ENCODE peak calls at places on chromosomes 2 and 18, in nine cellular contexts. X is tibial artery, A is endodermal cell, I is heart right ventricle, Z is lower lobe of right lung, K is ovary, T is HCT116, C is kidney, S is IMR-90. B is an unnamed sample. For H3K4me1, the result is how much of the 10 kb centered on the place peaks cover.

GRCh38 chr2:199471443-199472057 is 13.8 kb upstream of the SATB2 start:
- DNase-seq in C (peak), T (no peak), X (no peak), I (no peak), Z (peak), A (peak), S (peak), K (no peak), B (peak)

GRCh38 chr2:120448961-120449421 is 103.1 kb downstream of the INHBB start:
- DNase-seq in X (peak), C (no peak), A (no peak), I (no peak), Z (no peak), K (no peak), S (no peak), T (no peak), B (no peak)

GRCh38 chr2:30441023-30441422 is 6.0 kb upstream of the LCLAT1 start:
- DNase-seq in S (no peak), C (no peak), X (no peak), A (no peak), Z (no peak), I (no peak), T (no peak), K (no peak), B (no peak)

GRCh38 chr2:169225233-169225750 is 137.0 kb downstream of the LRP2 start:
- DNase-seq in S (no peak), T (no peak), K (no peak), A (no peak), X (no peak), I (no peak), C (no peak), Z (no peak), B (no peak)

GRCh38 chr2:209772316-209772715 is 684 bp downstream of the UNC80 start:
- DNase-seq in A (no peak), I (no peak), Z (no peak), K (no peak), T (no peak), S (no peak), X (no peak), C (no peak), B (no peak)

GRCh38 chr18:31399336-31400032 is 22.9 kb downstream of the DSG4 start:
- DNase-seq in K (no peak), A (no peak), C (no peak), S (no peak), Z (no peak), T (peak), X (no peak), I (no peak), B (peak)

GRCh38 chr2:214808481-214808931 is 977 bp downstream of the BARD1 start:
- DNase-seq in X (no peak), C (no peak), T (no peak), K (no peak), A (no peak), I (no peak), S (no peak), Z (no peak), B (peak)

GRCh38 chr2:12948231-12948962 is 231.7 kb downstream of the TRIB2 start:
- DNase-seq in S (peak), Z (no peak), K (no peak), X (no peak), A (peak), I (no peak), T (no peak), C (no peak), B (peak)

GRCh38 chr2:143524001-143524608 is 394.9 kb downstream of the ARHGAP15 start:
- DNase-seq in C (no peak), K (no peak), A (no peak), T (no peak), S (peak), I (no peak), Z (no peak), X (no peak), B (no peak)

GRCh38 chr2:206610451-206610850 is 31.8 kb upstream of the FAM237A start:
- DNase-seq in K (no peak), T (no peak), Z (no peak), X (no peak), A (no peak), C (no peak), I (no peak), S (no peak), B (no peak)

GRCh38 chr18:12598181-12598921 is 59.6 kb downstream of the SPIRE1 start:
- DNase-seq in Z (no peak), A (no peak), X (no peak), I (no peak), T (no peak), S (peak), K (no peak), C (no peak), B (peak)

GRCh38 chr2:165462433-165462832 is 7.1 kb upstream of the CSRNP3 start:
- DNase-seq in I (no peak), A (no peak), X (no peak), Z (no peak), S (no peak), C (no peak), T (no peak), K (no peak), B (no peak)

GRCh38 chr2:31365348-31365747 is 49.2 kb downstream of the XDH start:
- DNase-seq in C (no peak), A (peak), X (no peak), K (no peak), S (no peak), Z (no peak), T (no peak), I (no peak), B (no peak)

GRCh38 chr18:43060020-43060419 is 55.5 kb downstream of the RIT2 start:
- DNase-seq in S (no peak), A (no peak), T (no peak), K (no peak), X (no peak), Z (no peak), I (no peak), C (no peak), B (no peak)

DNA sequence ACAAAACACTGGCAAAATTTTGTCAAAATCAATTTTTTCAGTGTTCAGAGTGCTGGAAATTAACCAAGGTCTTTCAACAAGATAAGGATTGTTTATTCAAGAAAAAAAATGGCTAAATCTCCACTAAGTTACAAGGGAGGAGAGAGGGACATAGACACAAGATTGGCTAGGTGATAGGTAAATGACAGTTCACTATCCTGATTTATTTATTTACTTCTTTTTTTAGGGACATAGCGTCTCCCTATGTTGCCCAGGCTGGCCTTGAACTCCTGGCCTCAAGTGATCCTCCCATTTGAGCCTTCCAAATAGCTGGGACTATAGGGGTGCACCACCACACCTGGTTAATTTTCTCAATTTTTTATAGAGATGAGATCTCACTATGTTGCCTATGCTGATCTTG is 3.7 kb upstream of the WDR33 start:
- DNase-seq in S (no peak), Z (no peak), I (no peak), T (no peak), X (no peak), K (no peak), A (no peak), C (no peak), B (no peak)
- H3K4me1 ChIP-seq in S (under half), Z (under half), I (under half), T (under half), X (under half), K (under half), A (under half), C (under half), B (under half)

DNA sequence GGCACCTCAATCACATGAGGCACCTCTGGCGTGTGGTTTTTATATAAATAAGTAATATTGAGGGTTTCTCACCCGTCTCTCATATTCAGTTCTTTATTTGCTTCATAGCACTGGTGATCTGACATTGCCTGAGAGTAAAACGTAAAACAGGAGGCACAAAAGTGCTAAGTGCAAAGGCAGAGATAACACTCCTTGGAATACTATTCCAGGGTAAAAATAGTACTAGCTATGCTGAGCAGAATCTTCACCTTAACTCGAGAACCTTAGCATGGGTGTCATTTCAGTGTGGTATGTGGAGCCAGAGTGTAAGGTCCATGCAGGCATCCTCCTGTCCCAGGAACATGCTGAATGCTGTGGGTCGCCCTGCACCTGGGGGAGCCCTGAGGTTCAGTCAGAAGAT is 26.9 kb downstream of the ZCCHC2 start:
- DNase-seq in S (no peak), Z (no peak), I (no peak), K (no peak), A (no peak), T (no peak), X (no peak), C (no peak), B (no peak)
- TF ChIP-seq CTCF in S (no peak), Z (no peak), I (no peak), K (no peak), A (no peak), T (no peak), X (no peak), C (no peak), B (no peak)

DNA sequence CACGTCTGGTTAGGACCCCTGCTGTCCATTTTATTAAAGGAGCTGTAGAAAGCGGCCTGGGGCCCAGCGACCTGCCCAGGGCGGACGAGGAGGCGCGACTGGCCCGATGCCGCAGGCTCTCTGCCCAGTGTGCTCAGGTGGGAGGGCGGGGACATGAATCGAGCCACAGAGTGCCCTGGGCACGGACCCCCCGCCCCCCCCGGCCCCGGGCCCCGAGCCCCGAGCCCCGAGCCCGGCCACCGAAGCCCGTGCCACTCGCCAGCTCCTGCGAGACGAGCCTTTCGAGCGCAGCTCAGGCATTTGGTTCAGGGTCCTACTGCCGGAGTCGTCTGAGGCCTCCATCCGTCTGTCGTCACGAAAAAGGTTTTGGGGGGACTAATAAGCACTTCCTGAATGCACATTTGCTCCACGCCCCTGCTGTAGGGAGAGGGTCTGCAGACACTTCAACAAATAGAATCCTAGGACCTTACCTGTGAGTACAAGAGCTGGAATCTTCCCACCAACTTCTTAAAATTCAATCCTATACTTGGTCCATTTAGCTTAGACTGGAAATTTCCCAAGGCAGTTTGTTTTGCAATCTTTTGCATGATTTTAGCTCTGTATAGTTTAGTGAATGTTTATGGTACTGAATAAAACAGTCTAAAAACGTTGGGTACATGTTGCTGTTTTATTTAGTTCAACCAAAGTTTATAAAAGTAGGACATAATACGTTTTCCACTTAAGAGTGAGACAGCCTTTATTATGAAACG is 665 bp upstream of the ADAM17 start:
- DNase-seq in K (no peak), T (no peak), X (no peak), A (no peak), C (no peak), I (no peak), S (peak), Z (no peak), B (peak)
- H3K4me1 ChIP-seq in K (under half), T (under half), X (under half), A (under half), C (under half), I (under half), S (under half), Z (under half), B (under half)

DNA sequence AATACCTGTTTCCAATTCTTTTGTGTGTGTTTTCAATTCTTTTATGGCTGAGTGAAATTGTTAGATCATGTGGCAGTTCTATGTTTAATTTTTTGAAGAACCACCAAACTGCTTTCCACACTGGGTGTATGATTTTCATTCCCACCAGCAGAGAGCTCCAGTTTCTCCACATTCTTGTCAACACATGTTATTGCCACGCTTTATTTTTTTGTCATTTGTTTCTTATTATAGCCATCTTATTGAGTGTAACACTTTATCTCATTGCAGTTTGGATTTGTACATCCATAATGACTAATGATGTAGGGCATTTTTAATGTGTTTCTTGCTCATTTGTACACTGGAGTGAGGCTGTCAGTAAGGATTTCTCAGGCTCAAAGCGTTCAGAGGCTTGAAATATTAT is 184.3 kb downstream of the PIEZO2 start:
- DNase-seq in Z (no peak), I (no peak), T (no peak), A (no peak), C (no peak), K (no peak), S (peak), X (no peak), B (no peak)
- TF ChIP-seq CTCF in Z (no peak), I (no peak), T (no peak), A (no peak), C (no peak), K (no peak), S (peak), X (no peak), B (no peak)

GRCh38 chr18:45066210-45066609 is 385.5 kb downstream of the SETBP1 start:
- DNase-seq in Z (no peak), C (no peak), S (no peak), I (no peak), T (no peak), A (no peak), K (no peak), X (no peak), B (no peak)

GRCh38 chr18:45068563-45069191 is 388.0 kb downstream of the SETBP1 start:
- DNase-seq in K (no peak), T (no peak), I (no peak), S (no peak), Z (no peak), C (no peak), A (no peak), X (no peak), B (no peak)

GRCh38 chr18:45066868-45067267 is 386.2 kb downstream of the SETBP1 start:
- DNase-seq in C (no peak), A (no peak), X (no peak), K (no peak), T (no peak), Z (no peak), S (no peak), I (peak), B (no peak)

GRCh38 chr18:45071959-45072358 is 391.3 kb downstream of the SETBP1 start:
- DNase-seq in K (no peak), A (no peak), S (no peak), X (no peak), I (no peak), Z (no peak), T (no peak), C (no peak), B (no peak)

GRCh38 chr18:45069542-45069941 is 388.9 kb downstream of the SETBP1 start:
- DNase-seq in I (no peak), T (no peak), C (no peak), X (no peak), K (no peak), S (no peak), Z (no peak), A (no peak), B (no peak)
- H3K4me1 ChIP-seq in I (under half), T (under half), C (under half), X (under half), K (under half), S (under half), Z (under half), A (under half), B (under half)

DNA sequence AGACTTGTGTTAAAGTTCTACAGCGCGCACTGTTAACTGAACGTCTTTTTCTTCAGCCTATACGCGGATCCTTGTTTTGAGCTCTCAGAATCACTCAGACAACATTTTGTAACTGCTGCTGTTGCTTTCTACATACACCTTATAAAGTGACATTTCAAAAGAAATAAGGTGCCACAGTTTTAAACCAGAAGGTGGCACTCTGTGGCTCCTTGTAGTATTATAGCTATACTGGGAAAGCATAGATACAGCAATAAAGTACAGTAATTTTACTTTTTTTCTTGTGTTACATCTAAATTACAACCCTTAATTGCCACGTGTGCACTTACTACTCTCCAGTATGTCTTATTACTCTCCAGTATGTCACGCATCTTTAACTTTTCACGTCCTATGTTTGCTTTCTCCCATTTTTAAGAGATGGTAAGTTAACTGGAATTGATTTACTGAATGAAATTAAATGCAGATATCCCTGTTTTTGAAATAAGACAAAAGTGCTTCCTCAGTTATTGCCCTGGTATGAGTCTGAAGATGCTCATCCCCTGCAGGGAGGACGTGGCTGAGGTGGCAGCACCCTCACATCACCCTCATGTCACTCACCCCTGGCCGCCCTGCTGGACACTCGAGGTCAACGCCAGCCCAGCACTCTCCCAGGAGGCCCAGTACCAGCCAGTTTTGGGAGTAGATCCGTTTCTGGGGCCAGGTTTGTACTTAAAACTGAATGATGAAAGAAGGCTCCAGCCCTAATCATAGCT is 37.8 kb downstream of the GORASP2 start:
- DNase-seq in I (no peak), T (no peak), C (no peak), X (no peak), Z (no peak), A (peak), K (no peak), S (no peak), B (peak)
- TF ChIP-seq CTCF in I (no peak), T (peak), C (no peak), X (no peak), Z (no peak), A (peak), K (no peak), S (no peak), B (peak)